ENCODE peak calls at places on chromosomes 1 and 21, in five cellular contexts. J is psoas muscle, H is body of pancreas, G is dorsolateral prefrontal cortex, W is neural crest cell. D is an unnamed sample.

GRCh38 chr21:17467392-17467791 is 45.5 kb upstream of the CXADR start:
- DNase-seq in W (no peak), H (no peak), J (no peak), G (no peak), D (no peak)

GRCh38 chr1:205977348-205978014 is 25.7 kb downstream of the RAB7B start:
- DNase-seq in H (peak), G (peak), W (peak), J (peak), D (peak)

GRCh38 chr1:19645544-19646252 is 1.6 kb downstream of the NBL1 start:
- DNase-seq in H (no peak), W (no peak), J (no peak), G (no peak), D (no peak)

GRCh38 chr1:23825762-23826522 is 713 bp upstream of the HMGCL start:
- DNase-seq in W (no peak), G (no peak), J (no peak), H (no peak), D (no peak)

GRCh38 chr1:181769846-181770245 is 286.5 kb downstream of the CACNA1E start:
- DNase-seq in W (no peak), J (no peak), G (no peak), H (no peak), D (no peak)

GRCh38 chr21:39386194-39386593 is 37.3 kb upstream of the HMGN1 start:
- DNase-seq in J (peak), W (no peak), H (peak), G (no peak), D (no peak)

GRCh38 chr1:46687910-46688509 is 16.4 kb downstream of the TEX38 start:
- DNase-seq in W (no peak), G (no peak), H (no peak), J (no peak), D (no peak)

GRCh38 chr1:156476501-156477298 is 23.9 kb downstream of the MEF2D start:
- DNase-seq in H (no peak), W (no peak), J (peak), G (no peak), D (no peak)

GRCh38 chr1:17437260-17438175 is 2.0 kb downstream of the RCC2 start:
- DNase-seq in G (no peak), W (peak), H (peak), J (peak), D (no peak)

GRCh38 chr1:225565845-225566244 is 87.1 kb downstream of the ENAH start:
- DNase-seq in G (no peak), W (no peak), J (no peak), H (no peak), D (no peak)

GRCh38 chr1:14598498-14599172 is at the start of gene KAZN:
- DNase-seq in G (peak), J (no peak), W (peak), H (peak), D (no peak)

GRCh38 chr1:197910120-197911110 is 6.8 kb upstream of the LHX9 start:
- DNase-seq in H (no peak), G (no peak), W (no peak), J (no peak), D (no peak)

GRCh38 chr1:197911172-197911856 is 5.9 kb upstream of the LHX9 start:
- DNase-seq in H (no peak), W (no peak), J (peak), G (no peak), D (no peak)

GRCh38 chr1:197907846-197908616 is 5.6 kb downstream of the C1orf53 start:
- DNase-seq in G (no peak), H (no peak), J (no peak), W (no peak), D (no peak)

GRCh38 chr1:197908695-197909336 is 6.4 kb downstream of the C1orf53 start:
- DNase-seq in J (no peak), W (no peak), H (no peak), G (no peak), D (no peak)

GRCh38 chr1:197909346-197909745 is 6.9 kb downstream of the C1orf53 start:
- DNase-seq in G (no peak), W (no peak), H (no peak), J (no peak), D (no peak)
- TF ChIP-seq CTCF in G (no peak), W (no peak), H (no peak), J (no peak), D (no peak)

GRCh38 chr1:178581351-178581951 is 68.5 kb downstream of the TEX35 start:
- DNase-seq in W (no peak), H (no peak), G (no peak), J (no peak), D (no peak)
- TF ChIP-seq CTCF in W (no peak), H (no peak), G (no peak), J (no peak), D (no peak)

DNA sequence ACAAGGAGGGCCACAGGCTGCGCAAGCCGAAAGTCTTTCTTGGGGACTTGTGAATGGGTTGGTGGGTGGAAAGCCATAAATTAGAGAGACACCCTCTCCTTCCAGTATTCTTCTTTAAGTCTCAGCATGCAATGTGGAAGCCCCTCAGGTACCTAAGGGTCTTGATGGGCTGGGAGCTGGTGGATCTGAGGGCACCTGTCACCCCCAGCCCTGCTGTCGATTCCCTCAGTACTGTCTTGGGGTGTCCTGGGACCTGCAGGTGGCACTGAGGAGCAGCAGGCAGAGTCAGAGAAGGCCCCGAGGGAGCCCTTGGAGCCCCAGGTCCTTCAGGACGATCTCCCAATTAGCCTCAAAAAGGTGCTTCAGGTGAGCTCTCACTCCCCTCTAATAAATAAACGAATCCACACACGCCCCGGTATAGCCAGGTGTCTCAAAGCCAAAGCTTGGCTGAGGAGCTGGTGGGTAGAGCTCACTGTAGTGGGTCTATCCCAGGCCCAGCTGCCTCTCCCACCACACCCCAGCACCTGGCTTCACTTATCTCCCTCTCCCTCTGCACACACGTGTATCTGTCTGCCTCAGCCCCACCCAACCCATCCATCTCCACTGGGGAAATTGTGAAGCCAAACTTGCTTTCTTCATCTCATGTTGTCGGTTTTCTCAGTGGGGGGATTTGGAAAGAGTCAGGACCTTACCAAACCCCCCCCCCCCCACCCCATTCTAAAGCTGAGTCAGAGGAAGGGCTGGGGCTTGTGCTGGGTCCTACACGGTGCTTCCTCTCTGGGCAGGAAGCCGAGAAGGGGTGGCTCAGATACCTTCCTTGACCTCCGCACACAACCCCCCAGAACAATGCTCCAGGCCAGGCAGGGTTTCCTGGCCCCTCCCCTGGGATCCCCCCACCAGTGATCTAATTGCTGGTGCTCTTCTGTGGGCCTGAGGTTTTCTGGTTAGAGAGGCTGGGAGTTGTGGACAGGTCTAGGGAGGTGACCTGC is 1.6 kb downstream of the ADAM15 start:
- DNase-seq in H (peak), J (peak), W (no peak), G (no peak), D (no peak)
- TF ChIP-seq CTCF in H (no peak), J (peak), W (peak), G (no peak), D (peak)

GRCh38 chr1:31396633-31397351 is 16.2 kb upstream of the SERINC2 start:
- DNase-seq in G (no peak), H (no peak), J (no peak), W (no peak), D (no peak)
- TF ChIP-seq CTCF in G (peak), H (no peak), J (no peak), W (peak), D (no peak)

GRCh38 chr1:174659823-174660222 is 212.1 kb downstream of the GPR52 start:
- DNase-seq in G (no peak), W (no peak), H (no peak), J (no peak), D (no peak)

GRCh38 chr1:174666248-174666647 is 218.5 kb downstream of the GPR52 start:
- DNase-seq in J (no peak), W (no peak), H (no peak), G (no peak), D (no peak)

GRCh38 chr1:174656409-174657059 is 208.8 kb downstream of the GPR52 start:
- DNase-seq in H (no peak), G (no peak), J (no peak), W (no peak), D (no peak)

GRCh38 chr1:174654553-174654952 is 206.8 kb downstream of the GPR52 start:
- DNase-seq in H (no peak), J (no peak), G (no peak), W (no peak), D (no peak)

GRCh38 chr1:174660476-174660875 is 212.7 kb downstream of the GPR52 start:
- DNase-seq in H (no peak), J (no peak), W (no peak), G (no peak), D (no peak)
- TF ChIP-seq CTCF in H (no peak), J (no peak), W (no peak), G (no peak), D (no peak)

DNA sequence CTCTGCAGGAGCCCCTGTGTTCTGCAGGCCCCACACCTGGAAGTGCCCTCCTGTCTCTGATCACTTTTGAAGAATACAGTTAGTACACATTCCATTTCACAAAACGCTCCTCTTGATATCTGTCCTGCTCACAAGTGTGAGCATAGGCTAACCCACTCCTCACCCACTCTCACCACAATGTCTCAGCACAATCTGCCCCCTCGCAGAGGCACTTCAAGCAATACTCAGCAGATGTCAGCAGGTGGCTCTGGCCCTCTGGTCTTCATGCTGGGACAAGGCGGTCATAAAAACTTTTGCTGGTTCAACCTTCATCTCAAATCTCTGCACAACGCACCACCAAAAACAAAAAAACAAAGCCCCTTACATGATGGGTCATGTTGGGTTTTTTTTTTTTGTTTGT is 671.2 kb downstream of the MATN1 start:
- DNase-seq in H (no peak), J (no peak), G (no peak), W (no peak), D (no peak)
- TF ChIP-seq CTCF in H (no peak), J (no peak), G (no peak), W (no peak), D (no peak)

DNA sequence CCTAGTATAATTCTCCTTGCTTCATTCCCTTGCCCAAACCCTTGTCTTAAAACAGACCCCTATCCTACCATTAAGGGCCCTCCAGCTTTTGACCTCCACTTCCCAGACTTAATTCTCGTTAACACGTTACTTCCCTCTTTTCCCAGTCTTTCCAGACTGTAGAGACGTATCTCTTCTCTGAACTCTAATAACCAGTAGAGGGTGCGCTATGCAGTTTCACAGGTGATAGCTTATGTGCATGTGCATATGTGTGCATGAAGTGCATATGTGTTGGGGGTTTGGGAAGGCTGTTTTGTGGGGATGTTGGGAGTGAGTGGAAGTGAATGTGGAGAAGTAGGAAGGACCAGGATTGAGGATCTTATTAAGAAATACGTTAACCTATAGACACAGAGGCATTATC is 78.1 kb upstream of the CCDC190 start:
- DNase-seq in W (no peak), J (no peak), H (no peak), G (no peak), D (no peak)
- TF ChIP-seq CTCF in W (no peak), J (no peak), H (no peak), G (no peak), D (peak)

GRCh38 chr1:210025870-210026269 is 87.9 kb downstream of the SYT14 start:
- DNase-seq in W (no peak), H (no peak), J (no peak), G (no peak), D (no peak)
- TF ChIP-seq CTCF in W (peak), H (no peak), J (no peak), G (no peak), D (no peak)